ENCODE peak calls at places on chromosome 15, in five cellular contexts. W, G, U, M and X are unnamed samples.

GRCh38 chr15:63035977-63036376 is 6.6 kb upstream of the TPM1 start:
- DNase-seq in W (no peak), G (no peak), U (no peak), M (no peak), X (no peak)

GRCh38 chr15:33068531-33068990 is 126.0 kb downstream of the FMN1 start:
- DNase-seq in W (no peak), G (no peak), U (peak), M (peak), X (peak)

GRCh38 chr15:38176155-38176554 is 76.5 kb upstream of the SPRED1 start:
- DNase-seq in W (peak), G (no peak), U (no peak), M (peak), X (no peak)

GRCh38 chr15:70859322-70859908 is 5.5 kb upstream of the LARP6 start:
- DNase-seq in W (no peak), G (no peak), U (no peak), M (no peak), X (no peak)

GRCh38 chr15:41783272-41783660 is 9.0 kb downstream of the MAPKBP1 start:
- DNase-seq in W (no peak), G (no peak), U (no peak), M (no peak), X (no peak)

GRCh38 chr15:61124195-61124594 is 104.9 kb downstream of the RORA start:
- DNase-seq in W (no peak), G (no peak), U (no peak), M (no peak), X (no peak)

GRCh38 chr15:51193979-51194378 is 99.3 kb upstream of the TNFAIP8L3 start:
- DNase-seq in W (no peak), G (no peak), U (no peak), M (no peak), X (no peak)

GRCh38 chr15:33960160-33960559 is 8.1 kb upstream of the CHRM5 start:
- DNase-seq in W (no peak), G (no peak), U (no peak), M (no peak), X (no peak)

GRCh38 chr15:51089041-51089440 is 5.7 kb downstream of the TNFAIP8L3 start:
- DNase-seq in W (no peak), G (no peak), U (no peak), M (no peak), X (no peak)

GRCh38 chr15:40369474-40369869 is 11.5 kb downstream of the DISP2 start:
- DNase-seq in W (no peak), G (no peak), U (no peak), M (no peak), X (no peak)

GRCh38 chr15:88497109-88497761 is 29.7 kb downstream of the MRPS11 start:
- DNase-seq in W (no peak), G (no peak), U (no peak), M (no peak), X (no peak)

GRCh38 chr15:39747326-39747725 is 35.3 kb downstream of the FSIP1 start:
- DNase-seq in W (peak), G (no peak), U (no peak), M (peak), X (no peak)

GRCh38 chr15:96771035-96771434 is 440.5 kb downstream of the NR2F2 start:
- DNase-seq in W (no peak), G (no peak), U (no peak), M (no peak), X (peak)

GRCh38 chr15:22850055-22850454 is 11.6 kb downstream of the NIPA2 start:
- DNase-seq in W (peak), G (no peak), U (no peak), M (peak), X (no peak)

GRCh38 chr15:85583404-85584390 is 203.3 kb downstream of the AKAP13 start:
- DNase-seq in W (peak), G (peak), U (no peak), M (peak), X (no peak)

GRCh38 chr15:70033109-70033508 is 64.6 kb downstream of the TLE3 start:
- DNase-seq in W (no peak), G (no peak), U (no peak), M (no peak), X (no peak)

GRCh38 chr15:63481105-63481810 is 23.1 kb upstream of the USP3 start:
- DNase-seq in W (peak), G (no peak), U (no peak), M (peak), X (no peak)

GRCh38 chr15:70653426-70653825 is 109.9 kb downstream of the UACA start:
- DNase-seq in W (no peak), G (no peak), U (no peak), M (no peak), X (no peak)

GRCh38 chr15:80689716-80690115 is 5.4 kb upstream of the ABHD17C start:
- DNase-seq in W (peak), G (no peak), U (no peak), M (no peak), X (peak)

GRCh38 chr15:90184786-90185704 is 16.1 kb upstream of the SEMA4B start:
- DNase-seq in W (no peak), G (peak), U (peak), M (peak), X (peak)

GRCh38 chr15:57692709-57693108 is 13.8 kb upstream of the POLR2M start:
- DNase-seq in W (peak), G (no peak), U (no peak), M (no peak), X (no peak)

GRCh38 chr15:80174017-80174746 is 21.4 kb downstream of the FAH start:
- DNase-seq in W (peak), G (no peak), U (no peak), M (peak), X (no peak)

GRCh38 chr15:83285284-83285978 is 967 bp upstream of the BNC1 start:
- DNase-seq in W (no peak), G (no peak), U (peak), M (no peak), X (peak)

GRCh38 chr15:101052681-101053121 is 133.5 kb downstream of the LRRK1 start:
- DNase-seq in W (no peak), G (no peak), U (no peak), M (no peak), X (no peak)
- H3K18ac ChIP-seq in W (no peak), G (peak), U (no peak), M (no peak), X (no peak)

DNA sequence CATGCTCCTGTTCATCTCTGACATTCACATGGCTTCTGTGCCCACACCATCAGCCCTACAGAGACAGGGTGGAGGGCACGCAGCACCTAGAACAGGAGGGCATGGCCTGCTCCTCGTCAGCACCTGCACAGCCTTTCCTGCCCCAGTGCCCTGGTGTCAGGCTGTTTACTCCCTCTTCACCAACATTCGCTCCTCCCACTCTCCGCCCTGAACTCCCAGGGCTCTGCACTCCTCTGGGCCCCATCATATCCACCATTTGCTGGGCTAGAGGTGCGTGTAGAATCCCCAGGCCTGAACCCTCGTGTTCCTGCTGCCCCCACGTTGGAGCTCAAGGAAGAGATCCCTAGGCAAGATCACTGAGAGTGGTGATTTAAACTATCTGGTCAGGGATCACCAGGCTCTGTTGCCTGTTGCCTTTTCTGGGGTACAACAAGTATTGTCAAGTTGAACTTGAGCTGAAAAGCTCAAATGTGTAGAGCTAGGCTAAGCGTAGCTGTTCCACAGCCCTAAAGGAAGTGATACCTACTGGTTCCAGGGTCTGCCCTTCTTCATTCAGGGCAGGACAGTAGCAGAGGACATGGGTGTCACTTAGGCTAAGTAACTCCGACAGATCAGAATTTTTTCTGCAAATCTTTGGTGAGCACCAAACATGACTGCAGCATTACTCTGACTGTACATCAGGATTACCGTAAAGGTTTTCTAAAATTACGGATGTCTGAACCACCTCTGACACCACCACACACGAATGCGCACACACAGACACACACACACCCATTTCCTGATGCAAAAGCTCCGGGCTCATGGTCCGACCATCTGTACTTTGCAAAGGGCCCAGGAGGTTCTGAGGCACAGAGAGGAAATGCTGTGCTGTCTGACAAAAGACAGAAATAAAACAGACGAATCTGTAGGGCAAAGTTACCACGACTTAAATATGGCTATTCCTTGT is 43.7 kb upstream of the GNB5 start:
- DNase-seq in W (no peak), G (no peak), U (no peak), M (no peak), X (no peak)
- H3K9ac ChIP-seq in W (no peak), G (peak), U (no peak), M (no peak), X (no peak)

GRCh38 chr15:64528871-64529270 is 68.5 kb downstream of the ZNF609 start:
- DNase-seq in W (no peak), G (no peak), U (no peak), M (no peak), X (no peak)
- H3K18ac ChIP-seq in W (no peak), G (no peak), U (no peak), M (no peak), X (no peak)

GRCh38 chr15:59147666-59148065 is 42.7 kb downstream of the CCNB2 start:
- DNase-seq in W (no peak), G (no peak), U (no peak), M (no peak), X (no peak)

GRCh38 chr15:59140422-59141226 is 35.7 kb downstream of the CCNB2 start:
- DNase-seq in W (peak), G (no peak), U (no peak), M (no peak), X (peak)

GRCh38 chr15:59138243-59138642 is 33.3 kb downstream of the CCNB2 start:
- DNase-seq in W (peak), G (peak), U (peak), M (peak), X (peak)

GRCh38 chr15:59148160-59148810 is 43.3 kb downstream of the CCNB2 start:
- DNase-seq in W (peak), G (no peak), U (no peak), M (no peak), X (no peak)

GRCh38 chr15:59143281-59143680 is 38.3 kb downstream of the CCNB2 start:
- DNase-seq in W (no peak), G (no peak), U (no peak), M (no peak), X (no peak)
- H3K9ac ChIP-seq in W (no peak), G (no peak), U (no peak), M (no peak), X (no peak)

GRCh38 chr15:78996876-78997275 is 52.0 kb upstream of the CTSH start:
- DNase-seq in W (no peak), G (no peak), U (no peak), M (peak), X (peak)
- H3K18ac ChIP-seq in W (no peak), G (no peak), U (no peak), M (peak), X (no peak)

GRCh38 chr15:73921257-73921890 is 4.9 kb upstream of the LOXL1 start:
- DNase-seq in W (no peak), G (no peak), U (no peak), M (no peak), X (no peak)
- H3K9ac ChIP-seq in W (no peak), G (peak), U (no peak), M (no peak), X (no peak)

DNA sequence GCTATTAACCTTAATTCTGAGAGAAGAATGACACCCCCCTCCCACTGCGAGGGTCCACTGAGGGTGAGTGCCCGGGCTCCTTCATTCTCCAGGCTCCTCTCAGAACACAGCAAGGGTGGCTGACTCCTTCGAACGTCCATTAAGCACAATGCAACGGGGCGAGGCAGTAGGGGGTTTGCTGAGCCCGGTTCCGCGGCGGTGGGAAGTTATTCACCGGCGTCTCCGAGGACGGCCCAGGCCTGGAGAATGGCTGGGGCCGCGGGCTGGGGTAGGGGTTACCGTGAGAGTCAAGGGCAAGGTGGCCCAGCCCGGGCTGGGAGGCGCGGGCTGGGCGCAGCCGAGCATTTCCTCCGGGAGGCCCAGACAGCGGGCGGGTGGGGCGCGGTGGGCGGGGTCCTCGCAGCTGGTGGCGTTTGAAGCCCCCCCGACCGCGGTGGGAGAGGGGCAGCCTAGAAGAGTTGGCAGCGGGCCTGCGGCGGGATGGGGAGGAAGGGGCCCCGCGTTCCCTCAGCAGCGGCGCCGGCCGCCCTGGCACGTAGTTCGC is 1.1 kb upstream of the KLF13 start:
- DNase-seq in W (peak), G (no peak), U (no peak), M (no peak), X (peak)
- H3K18ac ChIP-seq in W (peak), G (peak), U (no peak), M (peak), X (peak)